ENCODE peak calls at places on chromosomes 12 and 14, in four cellular contexts. One of them, this sample, is unnamed.

GRCh38 chr14:59028476-59029202 is 159.8 kb upstream of the DAAM1 start:
- DNase-seq in right lobe of liver: peak; percentile 68
- DNase-seq in cardiac fibroblast: peak; percentile 88
- DNase-seq in amniotic stem cell: peak; percentile 81
- DNase-seq in this sample: peak; percentile 77

GRCh38 chr14:87883750-87884149 is 109.2 kb downstream of the GALC start:
- DNase-seq in right lobe of liver: no peak
- DNase-seq in cardiac fibroblast: no peak
- DNase-seq in amniotic stem cell: no peak
- DNase-seq in this sample: no peak

GRCh38 chr14:79466938-79467527 is 744.3 kb downstream of the DIO2 start:
- DNase-seq in right lobe of liver: no peak
- DNase-seq in cardiac fibroblast: no peak
- DNase-seq in amniotic stem cell: no peak
- DNase-seq in this sample: no peak

GRCh38 chr14:64942531-64943111 is at the start of gene GPX2:
- DNase-seq in right lobe of liver: peak; percentile 94
- DNase-seq in cardiac fibroblast: no peak
- DNase-seq in amniotic stem cell: no peak
- DNase-seq in this sample: no peak

GRCh38 chr12:102107970-102108369 is 11.9 kb downstream of the NUP37 start:
- DNase-seq in right lobe of liver: no peak
- DNase-seq in cardiac fibroblast: no peak
- DNase-seq in amniotic stem cell: no peak
- DNase-seq in this sample: no peak

GRCh38 chr12:27176765-27177164 is 67.3 kb upstream of the STK38L start:
- DNase-seq in right lobe of liver: no peak
- DNase-seq in cardiac fibroblast: peak; percentile 59
- DNase-seq in amniotic stem cell: no peak
- DNase-seq in this sample: no peak

GRCh38 chr14:22748691-22749090 is 17.8 kb upstream of the OXA1L start:
- DNase-seq in right lobe of liver: no peak
- DNase-seq in cardiac fibroblast: no peak
- DNase-seq in amniotic stem cell: no peak
- DNase-seq in this sample: no peak

GRCh38 chr12:96034631-96035282 is 630 bp downstream of the LTA4H start:
- DNase-seq in right lobe of liver: no peak
- DNase-seq in cardiac fibroblast: peak; percentile 45
- DNase-seq in amniotic stem cell: no peak
- DNase-seq in this sample: no peak

GRCh38 chr12:63420206-63420644 is 248.1 kb downstream of the DPY19L2 start:
- DNase-seq in right lobe of liver: no peak
- DNase-seq in cardiac fibroblast: peak; percentile 63
- DNase-seq in amniotic stem cell: peak; percentile 7
- DNase-seq in this sample: peak; percentile 18

GRCh38 chr12:32788405-32788804 is 32.7 kb upstream of the YARS2 start:
- DNase-seq in right lobe of liver: no peak
- DNase-seq in cardiac fibroblast: no peak
- DNase-seq in amniotic stem cell: no peak
- DNase-seq in this sample: no peak

GRCh38 chr12:132596016-132596415 is 14.4 kb downstream of the LRCOL1 start:
- DNase-seq in right lobe of liver: no peak
- DNase-seq in cardiac fibroblast: peak; percentile 69
- DNase-seq in amniotic stem cell: no peak
- DNase-seq in this sample: no peak

GRCh38 chr12:58313091-58313855 is 371.9 kb downstream of the ATP23 start:
- DNase-seq in right lobe of liver: no peak
- DNase-seq in cardiac fibroblast: peak; percentile 70
- DNase-seq in amniotic stem cell: peak; percentile 44
- DNase-seq in this sample: peak; percentile 38

GRCh38 chr12:87216436-87216835 is 812.8 kb downstream of the C12orf50 start:
- DNase-seq in right lobe of liver: no peak
- DNase-seq in cardiac fibroblast: peak; percentile 90
- DNase-seq in amniotic stem cell: no peak
- DNase-seq in this sample: peak; percentile 97

GRCh38 chr14:96088131-96088880 is 49.1 kb downstream of the C14orf132 start:
- DNase-seq in right lobe of liver: peak; percentile 19
- DNase-seq in cardiac fibroblast: no peak
- DNase-seq in amniotic stem cell: no peak
- DNase-seq in this sample: no peak

GRCh38 chr12:113049976-113050742 is 6.4 kb upstream of the DTX1 start:
- DNase-seq in right lobe of liver: no peak
- DNase-seq in cardiac fibroblast: peak; percentile 25
- DNase-seq in amniotic stem cell: no peak
- DNase-seq in this sample: no peak

GRCh38 chr12:121241203-121241970 is 31.5 kb downstream of the P2RX4 start:
- DNase-seq in right lobe of liver: no peak
- DNase-seq in cardiac fibroblast: no peak
- DNase-seq in amniotic stem cell: no peak
- DNase-seq in this sample: no peak

GRCh38 chr12:56808954-56809353 is 45.8 kb downstream of the HSD17B6 start:
- DNase-seq in right lobe of liver: no peak
- DNase-seq in cardiac fibroblast: no peak
- DNase-seq in amniotic stem cell: no peak
- DNase-seq in this sample: no peak

GRCh38 chr12:713281-713875 is 39.0 kb upstream of the WNK1 start:
- DNase-seq in right lobe of liver: no peak
- DNase-seq in cardiac fibroblast: no peak
- DNase-seq in amniotic stem cell: no peak
- DNase-seq in this sample: no peak

This sample was measured in stromal cell of bone marrow.